ENCODE peak calls at places on chromosomes 12 and 14, in seven cellular contexts. A is activated CD8-positive, alpha-beta memory T cell treated with anti-CD3 and anti-CD28 coated beads for 4 hours; I is stimulated activated CD4-positive, alpha-beta T cell treated with anti-CD3 and anti-CD28 coated beads, Interleukin-1b, Interleukin-23, amount 100 ng/mL, for 1 hour; Z is cardiac fibroblast; Y is WERI-Rb-1; N is dorsolateral prefrontal cortex; Q is substantia nigra. T is an unnamed sample.

GRCh38 chr12:93323625-93324165 is 54.0 kb upstream of the NUDT4 start:
- DNase-seq in A (no peak), I (no peak), Z (peak; percentile 15), Y (no peak), N (no peak), Q (no peak), T (no peak)

GRCh38 chr12:116194935-116195431 is 82.5 kb downstream of the MED13L start:
- DNase-seq in A (peak; percentile 28), I (peak; percentile 20), Z (no peak), Y (no peak), N (no peak), Q (no peak), T (no peak)

GRCh38 chr14:92687681-92688433 is 60.6 kb downstream of the LGMN start:
- DNase-seq in A (no peak), I (no peak), Z (no peak), Y (peak; percentile 88), N (no peak), Q (no peak), T (no peak)

GRCh38 chr12:54412786-54413185 is 6.3 kb downstream of the ITGA5 start:
- DNase-seq in A (no peak), I (no peak), Z (no peak), Y (no peak), N (no peak), Q (no peak), T (no peak)

GRCh38 chr14:53399057-53399456 is 245.9 kb upstream of the DDHD1 start:
- DNase-seq in A (no peak), I (no peak), Z (peak; percentile 44), Y (no peak), N (no peak), Q (no peak), T (no peak)

GRCh38 chr12:2396448-2396871 is 343.7 kb downstream of the CACNA1C start:
- DNase-seq in A (no peak), I (no peak), Z (peak; percentile 55), Y (no peak), N (no peak), Q (no peak), T (peak; percentile 5)

GRCh38 chr12:51601241-51601640 is 10.2 kb downstream of the SCN8A start:
- DNase-seq in A (no peak), I (no peak), Z (no peak), Y (no peak), N (no peak), Q (no peak), T (no peak)

GRCh38 chr14:105151131-105151837 is 17.3 kb downstream of the JAG2 start:
- DNase-seq in A (no peak), I (no peak), Z (no peak), Y (no peak), N (no peak), Q (no peak), T (no peak)

GRCh38 chr12:50545783-50546182 is 41.0 kb downstream of the DIP2B start:
- DNase-seq in A (no peak), I (no peak), Z (peak; percentile 7), Y (peak; percentile 44), N (no peak), Q (no peak), T (no peak)

GRCh38 chr12:65334534-65334933 is 56.1 kb downstream of the MSRB3 start:
- DNase-seq in A (no peak), I (no peak), Z (peak; percentile 22), Y (no peak), N (no peak), Q (no peak), T (no peak)

GRCh38 chr12:26668230-26668629 is 164.8 kb downstream of the ITPR2 start:
- DNase-seq in A (no peak), I (no peak), Z (no peak), Y (no peak), N (no peak), Q (no peak), T (no peak)

GRCh38 chr14:55383039-55383438 is 28.6 kb downstream of the ATG14 start:
- DNase-seq in A (no peak), I (no peak), Z (no peak), Y (no peak), N (no peak), Q (no peak), T (no peak)

GRCh38 chr12:123936956-123937706 is 35.5 kb downstream of the CCDC92 start:
- DNase-seq in A (no peak), I (no peak), Z (no peak), Y (no peak), N (no peak), Q (no peak), T (no peak)

GRCh38 chr14:106378191-106378590 is 851.8 kb downstream of the TMEM121 start:
- DNase-seq in A (no peak), I (no peak), Z (no peak), Y (no peak), N (no peak), Q (no peak), T (no peak)

GRCh38 chr14:52220924-52221802 is 46.3 kb upstream of the PTGDR start:
- DNase-seq in A (no peak), I (no peak), Z (no peak), Y (no peak), N (no peak), Q (no peak), T (no peak)

GRCh38 chr12:105764216-105764835 is 374.4 kb downstream of the NUAK1 start:
- DNase-seq in A (no peak), I (no peak), Z (peak; percentile 23), Y (no peak), N (no peak), Q (no peak), T (no peak)

GRCh38 chr14:61561144-61561543 is 134.2 kb upstream of the HIF1A start:
- DNase-seq in A (no peak), I (no peak), Z (peak; percentile 83), Y (no peak), N (no peak), Q (no peak), T (no peak)

GRCh38 chr14:52266782-52267181 is 716 bp upstream of the PTGDR start:
- DNase-seq in A (no peak), I (no peak), Z (peak; percentile 37), Y (no peak), N (no peak), Q (no peak), T (no peak)

GRCh38 chr12:5166976-5167375 is 123.3 kb downstream of the KCNA5 start:
- DNase-seq in A (no peak), I (no peak), Z (peak; percentile 86), Y (no peak), N (peak; percentile 16), Q (no peak), T (no peak)

GRCh38 chr12:79086546-79086945 is 222.0 kb downstream of the SYT1 start:
- DNase-seq in A (no peak), I (no peak), Z (no peak), Y (no peak), N (no peak), Q (no peak), T (no peak)

GRCh38 chr12:109999983-110000505 is 814 bp downstream of the ANKRD13A start:
- DNase-seq in A (no peak), I (no peak), Z (peak; percentile 65), Y (no peak), N (no peak), Q (no peak), T (no peak)

GRCh38 chr12:55797068-55797467 is 20.5 kb downstream of the SARNP start:
- DNase-seq in A (no peak), I (no peak), Z (peak; percentile 75), Y (peak; percentile 37), N (peak; percentile 45), Q (no peak), T (peak; percentile 5)

GRCh38 chr12:89731064-89731463 is 22.4 kb upstream of the ATP2B1 start:
- DNase-seq in A (no peak), I (no peak), Z (peak; percentile 18), Y (no peak), N (no peak), Q (no peak), T (no peak)

GRCh38 chr14:77421241-77421640 is 2.1 kb downstream of the NOXRED1 start:
- DNase-seq in A (no peak), I (no peak), Z (peak; percentile 5), Y (no peak), N (no peak), Q (no peak), T (no peak)

GRCh38 chr14:105128059-105128458 is 40.5 kb downstream of the JAG2 start:
- DNase-seq in A (no peak), I (no peak), Z (no peak), Y (no peak), N (no peak), Q (no peak), T (no peak)

GRCh38 chr12:2282321-2282720 is 229.5 kb downstream of the CACNA1C start:
- DNase-seq in A (no peak), I (no peak), Z (peak; percentile 40), Y (peak; percentile 76), N (no peak), Q (no peak), T (no peak)

GRCh38 chr12:69149262-69149661 is 90.1 kb upstream of the CPSF6 start:
- DNase-seq in A (no peak), I (no peak), Z (no peak), Y (no peak), N (no peak), Q (no peak), T (no peak)

GRCh38 chr12:49503674-49504180 is 35.1 kb upstream of the KCNH3 start:
- DNase-seq in A (no peak), I (no peak), Z (peak; percentile 70), Y (no peak), N (no peak), Q (no peak), T (no peak)

GRCh38 chr12:19808371-19808770 is 369.1 kb downstream of the AEBP2 start:
- DNase-seq in A (no peak), I (no peak), Z (no peak), Y (no peak), N (no peak), Q (no peak), T (no peak)

GRCh38 chr14:61374284-61374683 is 52.9 kb downstream of the PRKCH start:
- DNase-seq in A (no peak), I (no peak), Z (no peak), Y (no peak), N (no peak), Q (no peak), T (no peak)

GRCh38 chr14:76575108-76575507 is 186.2 kb upstream of the VASH1 start:
- DNase-seq in A (no peak), I (no peak), Z (no peak), Y (no peak), N (no peak), Q (no peak), T (no peak)

GRCh38 chr12:108119126-108119973 is 9.7 kb upstream of the WSCD2 start:
- DNase-seq in A (no peak), I (no peak), Z (no peak), Y (no peak), N (no peak), Q (no peak), T (no peak)

GRCh38 chr14:72433511-72433910 is 460.4 kb downstream of the DPF3 start:
- DNase-seq in A (no peak), I (no peak), Z (peak; percentile 14), Y (no peak), N (no peak), Q (no peak), T (no peak)

GRCh38 chr12:46389130-46389616 is 16.6 kb upstream of the SLC38A2 start:
- DNase-seq in A (no peak), I (no peak), Z (peak; percentile 99), Y (no peak), N (no peak), Q (no peak), T (no peak)

GRCh38 chr14:63200767-63201166 is 3.5 kb upstream of the RHOJ start:
- DNase-seq in A (no peak), I (no peak), Z (no peak), Y (no peak), N (no peak), Q (no peak), T (no peak)